ENCODE peak calls at places on chromosomes 12 and 14, in seven cellular contexts. H is heart left ventricle, R is ovary, W is tibial nerve, F is breast epithelium, Y is IMR-90, E is body of pancreas. D is an unnamed sample.

GRCh38 chr14:20848316-20848954 is 42.8 kb upstream of the RNASE3 start:
- DNase-seq in H (no peak), R (no peak), W (no peak), F (no peak), Y (peak; percentile 19), E (peak; percentile 37), D (no peak)

GRCh38 chr14:73591690-73592448 is at the start of gene ACOT4:
- DNase-seq in H (peak; percentile 28), R (peak; percentile 66), W (no peak), F (no peak), Y (peak; percentile 20), E (peak; percentile 44), D (no peak)

GRCh38 chr14:99822166-99822527 is 28.9 kb downstream of the EML1 start:
- DNase-seq in H (no peak), R (no peak), W (no peak), F (no peak), Y (no peak), E (no peak), D (no peak)

GRCh38 chr14:21711360-21711961 is 37.8 kb upstream of the OR4E1 start:
- DNase-seq in H (no peak), R (no peak), W (peak; percentile 8), F (no peak), Y (peak; percentile 53), E (peak; percentile 12), D (no peak)

GRCh38 chr14:75342762-75343599 is 64.4 kb downstream of the FOS start:
- DNase-seq in H (no peak), R (no peak), W (no peak), F (no peak), Y (no peak), E (no peak), D (no peak)

GRCh38 chr14:104969741-104970230 is 8.4 kb downstream of the AHNAK2 start:
- DNase-seq in H (no peak), R (peak; percentile 37), W (no peak), F (no peak), Y (no peak), E (no peak), D (no peak)

GRCh38 chr12:130799051-130799450 is 40.0 kb downstream of the STX2 start:
- DNase-seq in H (no peak), R (no peak), W (no peak), F (no peak), Y (peak; percentile 15), E (no peak), D (no peak)

GRCh38 chr12:34399631-34400422 is 377.5 kb downstream of the ALG10 start:
- DNase-seq in H (peak; percentile 2), R (peak; percentile 8), W (no peak), F (no peak), Y (no peak), E (peak; percentile 0), D (peak; percentile 2)

GRCh38 chr14:93015505-93015904 is 92.6 kb downstream of the CHGA start:
- DNase-seq in H (no peak), R (no peak), W (no peak), F (no peak), Y (no peak), E (no peak), D (no peak)

GRCh38 chr12:22406622-22407021 is 72.1 kb upstream of the ST8SIA1 start:
- DNase-seq in H (no peak), R (no peak), W (no peak), F (no peak), Y (no peak), E (no peak), D (no peak)

GRCh38 chr12:130880411-130880885 is 8.6 kb downstream of the RAN start:
- DNase-seq in H (no peak), R (no peak), W (no peak), F (no peak), Y (no peak), E (no peak), D (no peak)

GRCh38 chr14:100533647-100534485 is 53.4 kb downstream of the BEGAIN start:
- DNase-seq in H (peak; percentile 19), R (peak; percentile 54), W (peak; percentile 4), F (peak; percentile 65), Y (no peak), E (peak; percentile 81), D (peak; percentile 34)

GRCh38 chr14:52032196-52032865 is 36.5 kb downstream of the NID2 start:
- DNase-seq in H (no peak), R (no peak), W (no peak), F (no peak), Y (no peak), E (no peak), D (no peak)

GRCh38 chr12:119365451-119365850 is 30.9 kb downstream of the CCDC60 start:
- DNase-seq in H (no peak), R (no peak), W (no peak), F (no peak), Y (no peak), E (no peak), D (no peak)

GRCh38 chr12:46403732-46404097 is 31.1 kb upstream of the SLC38A2 start:
- DNase-seq in H (no peak), R (no peak), W (no peak), F (no peak), Y (no peak), E (no peak), D (no peak)

GRCh38 chr14:23562822-23563472 is 4.6 kb downstream of the AP1G2 start:
- DNase-seq in H (no peak), R (peak; percentile 61), W (peak; percentile 51), F (no peak), Y (peak; percentile 40), E (peak; percentile 53), D (peak; percentile 52)

GRCh38 chr12:67645571-67645970 is 3.0 kb upstream of the DYRK2 start:
- DNase-seq in H (no peak), R (no peak), W (no peak), F (no peak), Y (peak; percentile 56), E (no peak), D (no peak)

GRCh38 chr14:55944757-55945156 is 173.5 kb upstream of the PELI2 start:
- DNase-seq in H (no peak), R (no peak), W (no peak), F (no peak), Y (no peak), E (no peak), D (no peak)

GRCh38 chr14:86462193-86462592 is 932.2 kb downstream of the FLRT2 start:
- DNase-seq in H (no peak), R (no peak), W (no peak), F (no peak), Y (peak; percentile 30), E (peak; percentile 45), D (peak; percentile 33)

GRCh38 chr12:6554168-6554989 is 1.5 kb downstream of the IFFO1 start:
- DNase-seq in H (peak; percentile 79), R (peak; percentile 76), W (peak; percentile 83), F (no peak), Y (peak; percentile 72), E (peak; percentile 78), D (peak; percentile 81)

GRCh38 chr14:33932526-33933292 is 18.2 kb downstream of the EGLN3 start:
- DNase-seq in H (peak; percentile 40), R (no peak), W (no peak), F (no peak), Y (no peak), E (no peak), D (no peak)

GRCh38 chr14:104824353-104824997 is 23.6 kb downstream of the ZBTB42 start:
- DNase-seq in H (no peak), R (no peak), W (no peak), F (no peak), Y (no peak), E (no peak), D (no peak)

GRCh38 chr12:76901628-76902386 is 23.0 kb upstream of the CSRP2 start:
- DNase-seq in H (no peak), R (no peak), W (no peak), F (no peak), Y (no peak), E (no peak), D (no peak)

DNA sequence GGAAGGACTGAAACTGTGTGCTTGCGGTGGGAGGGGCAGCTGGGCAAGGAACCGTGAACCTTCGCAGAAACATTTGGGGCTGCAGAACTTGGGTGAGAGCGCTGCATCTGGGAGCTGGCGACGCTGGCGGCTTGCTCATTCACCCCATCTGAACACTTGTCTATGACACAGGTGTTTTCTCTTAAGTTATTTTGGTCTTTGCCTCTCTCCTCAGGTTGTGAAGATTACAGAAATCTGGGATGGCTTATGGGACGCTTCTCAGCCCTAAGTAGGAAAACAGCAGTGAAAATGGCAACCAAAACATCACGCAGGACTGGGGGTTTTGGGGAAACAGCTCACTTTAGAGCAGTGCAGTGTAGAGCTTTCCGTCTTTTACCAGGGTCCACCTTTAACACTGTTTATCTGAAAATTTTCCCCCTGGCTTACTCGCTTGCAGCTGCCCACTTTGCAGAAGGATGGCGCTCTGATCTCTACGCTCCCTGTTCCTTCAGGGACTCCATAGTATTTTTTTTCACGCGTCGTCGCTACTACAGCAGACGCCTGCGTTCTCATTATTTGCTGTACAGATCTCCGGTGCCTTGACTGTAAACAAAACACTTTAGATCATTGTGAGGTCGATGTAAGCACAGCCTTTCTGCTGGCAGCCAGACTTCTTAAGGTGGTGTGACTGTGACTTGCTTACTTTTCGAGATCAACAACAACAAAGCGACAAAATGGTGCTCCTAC is 2.7 kb upstream of the CDKN1B start:
- DNase-seq in H (peak; percentile 41), R (peak; percentile 62), W (no peak), F (no peak), Y (peak; percentile 45), E (peak; percentile 55), D (peak; percentile 57)
- TF ChIP-seq POLR2A in H (peak; percentile 31), R (peak; percentile 44), W (peak; percentile 36), F (no peak), Y (no peak), E (peak; percentile 69), D (peak; percentile 71)

GRCh38 chr12:52119398-52120254 is 40.1 kb downstream of the SMIM41 start:
- DNase-seq in H (no peak), R (no peak), W (no peak), F (no peak), Y (no peak), E (peak; percentile 73), D (no peak)
- H3K27ac ChIP-seq in H (no peak overlapping the region), R (no peak overlapping the region), W (no peak overlapping the region), F (no peak overlapping the region), Y (no peak overlapping the region), E (no peak overlapping the region), D (no peak overlapping the region)

GRCh38 chr14:103543140-103543539 is 14.1 kb downstream of the TRMT61A start:
- DNase-seq in H (no peak), R (peak; percentile 47), W (no peak), F (no peak), Y (no peak), E (no peak), D (no peak)

GRCh38 chr14:103541494-103541943 is 12.5 kb downstream of the TRMT61A start:
- DNase-seq in H (no peak), R (peak; percentile 47), W (no peak), F (no peak), Y (no peak), E (no peak), D (no peak)

GRCh38 chr14:103542545-103543088 is 13.6 kb downstream of the TRMT61A start:
- DNase-seq in H (no peak), R (peak; percentile 61), W (no peak), F (no peak), Y (no peak), E (no peak), D (peak; percentile 62)

GRCh38 chr14:103540816-103541493 is 12.0 kb downstream of the TRMT61A start:
- DNase-seq in H (no peak), R (peak; percentile 43), W (no peak), F (peak; percentile 59), Y (no peak), E (no peak), D (no peak)

GRCh38 chr14:103541944-103542544 is 13.0 kb downstream of the TRMT61A start:
- DNase-seq in H (no peak), R (no peak), W (no peak), F (no peak), Y (no peak), E (no peak), D (no peak)
- TF ChIP-seq CTCF in H (no peak), R (no peak), W (no peak), F (no peak), Y (no peak), E (no peak), D (no peak)

GRCh38 chr12:10151621-10152020 is 20.3 kb downstream of the OLR1 start:
- DNase-seq in H (no peak), R (no peak), W (no peak), F (no peak), Y (no peak), E (no peak), D (no peak)
- TF ChIP-seq POLR2A in H (no peak), R (no peak), W (no peak), F (no peak), Y (no peak), E (no peak), D (no peak)